ENCODE peak calls at places on chromosomes 11 and 22, in four cellular contexts. One of them, this sample, is unnamed.
A peak's percentile ranks its signal among the peaks of the same experiment; 100 is the strongest.

GRCh38 chr11:102269927-102270326 is 47.4 kb upstream of the BIRC3 start:
- DNase-seq in NCI-H1105: no peak
- DNase-seq in NCI-H1694: no peak
- DNase-seq in kidney tubule cell: peak; percentile 91
- DNase-seq in this sample: no peak

GRCh38 chr11:848380-848931 is 5.8 kb downstream of the TSPAN4 start:
- DNase-seq in NCI-H1105: peak; percentile 24
- DNase-seq in NCI-H1694: no peak
- DNase-seq in kidney tubule cell: peak; percentile 54
- DNase-seq in this sample: peak; percentile 13

GRCh38 chr11:68962527-68963250 is 18.1 kb downstream of the MRGPRD start:
- DNase-seq in kidney tubule cell: no peak
- DNase-seq in NCI-H1694: no peak
- DNase-seq in NCI-H1105: no peak
- DNase-seq in this sample: no peak

GRCh38 chr11:69640260-69640994 is 529 bp upstream of the CCND1 start:
- DNase-seq in NCI-H1105: no peak
- DNase-seq in NCI-H1694: no peak
- DNase-seq in kidney tubule cell: peak; percentile 49
- DNase-seq in this sample: no peak

GRCh38 chr11:79486239-79486984 is 45.6 kb upstream of the TENM4 start:
- DNase-seq in kidney tubule cell: peak; percentile 32
- DNase-seq in NCI-H1694: no peak
- DNase-seq in NCI-H1105: no peak
- DNase-seq in this sample: no peak

GRCh38 chr11:7449841-7450214 is 35.5 kb upstream of the OLFML1 start:
- DNase-seq in kidney tubule cell: no peak
- DNase-seq in NCI-H1694: no peak
- DNase-seq in NCI-H1105: no peak
- DNase-seq in this sample: no peak

GRCh38 chr11:18705651-18706281 is 7.2 kb downstream of the TMEM86A start:
- DNase-seq in kidney tubule cell: no peak
- DNase-seq in NCI-H1694: no peak
- DNase-seq in NCI-H1105: peak; percentile 26
- DNase-seq in this sample: peak; percentile 2

GRCh38 chr11:119643212-119643877 is 85.7 kb downstream of the NECTIN1 start:
- DNase-seq in NCI-H1105: no peak
- DNase-seq in NCI-H1694: no peak
- DNase-seq in kidney tubule cell: no peak
- DNase-seq in this sample: peak; percentile 7

GRCh38 chr11:102551188-102551781 is 20.7 kb upstream of the MMP7 start:
- DNase-seq in kidney tubule cell: no peak
- DNase-seq in NCI-H1105: no peak
- DNase-seq in NCI-H1694: no peak
- DNase-seq in this sample: no peak

GRCh38 chr22:42758929-42759629 is 38.4 kb upstream of the A4GALT start:
- DNase-seq in NCI-H1105: no peak
- DNase-seq in kidney tubule cell: no peak
- DNase-seq in NCI-H1694: no peak
- DNase-seq in this sample: no peak

GRCh38 chr22:49354516-49355205 is 473.0 kb downstream of the BRD1 start:
- DNase-seq in NCI-H1694: no peak
- DNase-seq in NCI-H1105: no peak
- DNase-seq in kidney tubule cell: no peak
- DNase-seq in this sample: no peak

GRCh38 chr11:119791701-119792151 is 62.7 kb upstream of the NECTIN1 start:
- DNase-seq in NCI-H1694: no peak
- DNase-seq in NCI-H1105: no peak
- DNase-seq in kidney tubule cell: no peak
- DNase-seq in this sample: peak; percentile 12

GRCh38 chr11:60871378-60872061 is 4.2 kb downstream of the ZP1 start:
- DNase-seq in kidney tubule cell: no peak
- DNase-seq in NCI-H1694: no peak
- DNase-seq in NCI-H1105: no peak
- DNase-seq in this sample: no peak